ENCODE peak calls at places on chromosome 7, in six cellular contexts. Q is germinal center; F is cardiac septum; P is AG04450; A is stimulated activated CD4-positive, alpha-beta T cell treated with anti-CD3 and anti-CD28 coated beads, Interleukin-1b, Interleukin-23, amount 100 ng/mL, for 1 hour; N is NCI-H345. X is an unnamed sample.

GRCh38 chr7:129646369-129647021 is 35.0 kb downstream of the NRF1 start:
- DNase-seq in P (no peak), N (peak), A (no peak), F (no peak), Q (no peak), X (no peak)

GRCh38 chr7:37011151-37011890 is 287.0 kb upstream of the AOAH start:
- DNase-seq in F (no peak), A (no peak), P (no peak), Q (no peak), N (no peak), X (no peak)

GRCh38 chr7:101277155-101277554 is 32.3 kb upstream of the FIS1 start:
- DNase-seq in P (no peak), F (no peak), Q (no peak), A (no peak), N (no peak), X (no peak)

GRCh38 chr7:2934984-2935740 is 91.1 kb upstream of the GNA12 start:
- DNase-seq in Q (no peak), N (peak), P (no peak), A (no peak), F (peak), X (no peak)

GRCh38 chr7:149635561-149636329 is 137.6 kb downstream of the ZNF467 start:
- DNase-seq in F (no peak), N (no peak), P (no peak), A (no peak), Q (no peak), X (no peak)

GRCh38 chr7:914521-915194 is 38.3 kb downstream of the GET4 start:
- DNase-seq in Q (no peak), F (no peak), N (no peak), P (no peak), A (no peak), X (no peak)

GRCh38 chr7:51019231-51019844 is 236.6 kb upstream of the GRB10 start:
- DNase-seq in P (no peak), Q (no peak), F (peak), A (no peak), N (no peak), X (no peak)

GRCh38 chr7:150432915-150433892 is 17.2 kb upstream of the GIMAP8 start:
- DNase-seq in P (no peak), A (no peak), N (peak), F (no peak), Q (no peak), X (no peak)

GRCh38 chr7:76286842-76287403 is 15.6 kb upstream of the HSPB1 start:
- DNase-seq in F (no peak), N (no peak), A (no peak), P (no peak), Q (no peak), X (no peak)

GRCh38 chr7:112167144-112167543 is 39.1 kb downstream of the DOCK4 start:
- DNase-seq in Q (no peak), A (no peak), P (no peak), N (no peak), F (no peak), X (no peak)

GRCh38 chr7:92836489-92837213 is at the start of gene CDK6:
- DNase-seq in N (no peak), A (no peak), F (no peak), Q (peak), P (no peak), X (peak)

GRCh38 chr7:47381132-47381495 is 200.8 kb downstream of the TNS3 start:
- DNase-seq in F (peak), A (no peak), N (no peak), P (no peak), Q (no peak), X (no peak)

GRCh38 chr7:42454006-42454405 is 217.0 kb upstream of the GLI3 start:
- DNase-seq in A (no peak), F (no peak), Q (no peak), N (no peak), P (no peak), X (no peak)

GRCh38 chr7:104241581-104241980 is 33.8 kb upstream of the ORC5 start:
- DNase-seq in A (no peak), Q (no peak), F (no peak), N (no peak), P (no peak), X (no peak)

X was measured in ascending aorta.